ENCODE peak calls at places on chromosomes 2 and 18, in seven cellular contexts. W, E, R, O, K, J and B are unnamed samples.

GRCh38 chr18:62436636-62437519 is 85.9 kb upstream of the ZCCHC2 start:
- DNase-seq in K (peak), W (no peak), R (peak), E (peak), O (peak), J (peak), B (peak)

GRCh38 chr2:237583385-237584295 is 6.9 kb downstream of the RAB17 start:
- DNase-seq in W (no peak), K (no peak), E (no peak), O (no peak), R (no peak), J (no peak), B (no peak)

GRCh38 chr2:236570081-236570979 is 705 bp downstream of the ACKR3 start:
- DNase-seq in W (no peak), K (no peak), R (no peak), O (no peak), E (no peak), J (no peak), B (peak)

GRCh38 chr18:14971461-14972185 is 223.7 kb downstream of the ANKRD30B start:
- DNase-seq in O (no peak), R (no peak), E (peak), J (no peak), W (no peak), K (peak), B (no peak)

GRCh38 chr2:3147641-3148530 is 229.7 kb downstream of the EIPR1 start:
- DNase-seq in E (peak), J (no peak), R (no peak), W (no peak), K (no peak), O (no peak), B (no peak)

GRCh38 chr2:102841107-102841840 is 79.4 kb downstream of the TMEM182 start:
- DNase-seq in R (peak), K (peak), J (peak), E (no peak), W (peak), O (no peak), B (peak)

GRCh38 chr2:31197669-31198068 is 19.6 kb downstream of the CAPN14 start:
- DNase-seq in K (no peak), E (no peak), J (no peak), R (no peak), W (no peak), O (no peak), B (no peak)

GRCh38 chr18:1014951-1015627 is 110.4 kb downstream of the ADCYAP1 start:
- DNase-seq in R (peak), E (no peak), O (no peak), J (no peak), W (no peak), K (peak), B (no peak)

GRCh38 chr18:55592572-55592971 is 4.6 kb upstream of the TCF4 start:
- DNase-seq in W (no peak), O (no peak), R (peak), K (peak), J (peak), E (no peak), B (no peak)

GRCh38 chr2:46277470-46278190 is 19.6 kb upstream of the EPAS1 start:
- DNase-seq in K (no peak), E (no peak), R (no peak), W (peak), O (no peak), J (no peak), B (peak)

GRCh38 chr2:76678358-76679024 is 843.7 kb downstream of the LRRTM4 start:
- DNase-seq in O (no peak), K (no peak), R (no peak), E (no peak), J (no peak), W (no peak), B (no peak)

GRCh38 chr2:23510471-23510870 is 125.5 kb downstream of the KLHL29 start:
- DNase-seq in K (no peak), J (no peak), O (no peak), W (no peak), R (no peak), E (no peak), B (no peak)

GRCh38 chr2:44929680-44930273 is 11.7 kb upstream of the SIX3 start:
- DNase-seq in K (no peak), W (no peak), O (no peak), R (no peak), E (no peak), J (no peak), B (no peak)

GRCh38 chr2:64342195-64343099 is 111.5 kb upstream of the LGALSL start:
- DNase-seq in O (no peak), K (no peak), W (no peak), R (no peak), E (no peak), J (no peak), B (peak)

GRCh38 chr2:238868616-238869292 is 20.9 kb downstream of the TWIST2 start:
- DNase-seq in E (peak), O (peak), R (no peak), K (peak), J (peak), W (peak), B (peak)

GRCh38 chr2:128799736-128800135 is 481.1 kb upstream of the HS6ST1 start:
- DNase-seq in R (no peak), J (no peak), K (no peak), W (no peak), O (no peak), E (no peak), B (no peak)

GRCh38 chr18:48548404-48548771 is 9.6 kb downstream of the CTIF start:
- DNase-seq in W (no peak), J (no peak), O (peak), E (peak), R (peak), K (peak), B (peak)

GRCh38 chr18:58748899-58749595 is 77.8 kb downstream of the MALT1 start:
- DNase-seq in W (no peak), R (no peak), K (no peak), O (no peak), E (no peak), J (no peak), B (no peak)

GRCh38 chr2:133884739-133885381 is 316.6 kb upstream of the NCKAP5 start:
- DNase-seq in K (peak), W (peak), O (no peak), R (peak), J (peak), E (no peak), B (peak)

GRCh38 chr2:54386585-54386984 is 69.5 kb upstream of the SPTBN1 start:
- DNase-seq in W (no peak), O (no peak), E (no peak), J (no peak), R (no peak), K (no peak), B (no peak)

GRCh38 chr2:120177011-120177621 is 46.1 kb downstream of the TMEM185B start:
- DNase-seq in R (no peak), K (no peak), E (no peak), W (no peak), J (no peak), O (no peak), B (peak)
- TF ChIP-seq CTCF in R (peak), K (no peak), E (peak), W (no peak), J (no peak), O (no peak), B (peak)

DNA sequence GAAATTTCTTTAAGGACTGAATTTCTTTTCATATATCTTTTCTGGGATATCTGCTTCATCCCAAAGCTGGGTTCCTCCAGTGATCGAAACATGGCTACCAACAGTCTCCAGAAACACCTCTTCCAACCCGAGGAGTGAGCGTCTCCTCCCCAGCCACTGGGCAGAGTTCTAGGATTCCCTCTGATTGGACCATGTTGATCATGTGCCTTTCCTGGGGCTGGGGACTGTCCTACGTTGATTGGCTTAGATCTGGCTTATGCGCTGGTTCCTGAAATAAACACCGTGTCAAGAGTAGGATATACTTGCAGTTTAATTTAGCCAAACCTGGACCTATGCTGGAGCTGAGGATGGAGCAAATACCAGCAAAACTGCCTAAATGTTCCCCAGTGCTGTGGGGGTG is 55.5 kb upstream of the SLC16A14 start:
- DNase-seq in R (no peak), J (no peak), K (no peak), O (no peak), E (no peak), W (no peak), B (no peak)
- H3K4me3 ChIP-seq in R (no peak), J (no peak), K (no peak), O (no peak), E (no peak), W (no peak), B (no peak)

GRCh38 chr18:5239447-5239846 is 42.4 kb upstream of the AKAIN1 start:
- DNase-seq in R (no peak), K (no peak), O (no peak), J (no peak), W (no peak), E (no peak), B (no peak)

GRCh38 chr18:5237083-5237722 is 40.1 kb upstream of the AKAIN1 start:
- DNase-seq in W (peak), O (no peak), R (peak), K (peak), E (no peak), J (peak), B (no peak)

GRCh38 chr18:5238371-5238758 is 41.3 kb upstream of the AKAIN1 start:
- DNase-seq in O (no peak), J (peak), W (peak), R (peak), K (no peak), E (no peak), B (peak)

DNA sequence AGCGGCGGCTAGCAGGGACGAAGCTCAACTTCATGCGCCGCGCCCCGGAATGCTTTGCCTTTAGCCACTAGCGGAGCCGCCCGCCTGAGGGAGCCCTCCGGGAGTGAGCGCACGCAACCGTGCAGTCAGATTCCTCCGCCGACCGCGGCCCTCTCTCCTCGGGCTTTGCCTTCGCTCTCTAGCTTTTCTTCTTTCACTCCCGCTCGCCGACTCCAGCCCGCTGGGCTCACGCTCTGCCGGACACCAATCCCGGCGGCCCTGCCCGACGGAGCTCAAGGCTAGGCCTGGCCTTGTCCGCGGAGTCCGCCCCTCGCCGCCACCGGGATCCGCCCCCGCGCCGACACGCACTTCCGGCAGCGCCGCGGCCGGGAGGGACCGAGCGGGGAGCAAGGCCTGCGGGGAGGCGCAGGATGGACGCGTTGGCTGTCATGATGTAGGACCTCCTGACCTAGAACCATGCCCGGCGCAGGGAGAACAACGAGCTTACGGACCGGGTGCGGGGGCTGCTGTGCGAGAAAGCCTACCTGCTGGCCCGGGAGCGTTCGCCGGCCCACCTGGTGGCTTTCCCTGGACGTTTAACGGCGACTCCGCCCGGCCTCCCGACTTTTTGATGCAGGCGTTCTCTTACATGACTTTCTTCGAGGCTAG is 40.8 kb upstream of the AKAIN1 start:
- DNase-seq in J (peak), W (peak), O (peak), K (peak), E (peak), R (peak), B (peak)
- TF ChIP-seq CTCF in J (peak), W (peak), O (peak), K (peak), E (peak), R (peak), B (no peak)

DNA sequence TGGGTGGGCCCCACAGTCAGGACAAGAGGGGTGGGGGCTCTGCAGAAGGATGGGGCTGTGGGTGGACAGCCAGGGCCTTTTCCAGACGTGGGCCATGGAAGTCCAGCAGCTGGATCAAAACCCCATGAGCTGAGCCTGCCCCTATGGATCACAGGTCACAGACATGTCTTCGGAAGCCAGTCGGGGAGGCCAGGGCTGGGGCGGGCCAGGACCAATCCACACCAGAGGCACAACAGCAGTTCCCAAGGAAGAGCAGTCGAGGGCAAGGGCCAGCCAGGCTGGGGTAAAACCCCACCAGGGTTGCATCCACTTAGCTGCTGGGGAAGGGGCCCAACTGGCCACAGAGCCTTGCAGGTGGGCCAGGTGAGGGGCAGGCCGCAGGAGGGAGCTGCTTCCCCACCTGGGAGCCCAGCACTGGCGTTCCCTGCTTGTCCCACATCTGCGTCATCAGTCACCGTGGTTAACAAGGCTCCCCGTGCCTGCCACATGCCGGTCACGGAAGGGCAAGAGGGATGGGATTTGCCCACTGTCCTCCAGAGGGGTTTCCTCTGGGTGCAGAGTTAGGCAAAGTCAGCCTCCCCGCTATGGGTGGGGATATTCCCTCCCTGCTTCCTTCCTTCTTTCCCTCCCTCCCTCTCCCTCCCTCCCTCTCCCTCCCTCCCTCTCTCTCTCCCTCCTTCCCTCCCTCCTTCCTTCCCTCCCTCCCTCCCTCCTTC is 46.4 kb upstream of the ODC1 start:
- DNase-seq in J (no peak), W (no peak), K (no peak), O (no peak), E (no peak), R (no peak), B (no peak)
- H3K4me3 ChIP-seq in J (no peak), W (no peak), K (no peak), O (no peak), E (no peak), R (no peak), B (no peak)

DNA sequence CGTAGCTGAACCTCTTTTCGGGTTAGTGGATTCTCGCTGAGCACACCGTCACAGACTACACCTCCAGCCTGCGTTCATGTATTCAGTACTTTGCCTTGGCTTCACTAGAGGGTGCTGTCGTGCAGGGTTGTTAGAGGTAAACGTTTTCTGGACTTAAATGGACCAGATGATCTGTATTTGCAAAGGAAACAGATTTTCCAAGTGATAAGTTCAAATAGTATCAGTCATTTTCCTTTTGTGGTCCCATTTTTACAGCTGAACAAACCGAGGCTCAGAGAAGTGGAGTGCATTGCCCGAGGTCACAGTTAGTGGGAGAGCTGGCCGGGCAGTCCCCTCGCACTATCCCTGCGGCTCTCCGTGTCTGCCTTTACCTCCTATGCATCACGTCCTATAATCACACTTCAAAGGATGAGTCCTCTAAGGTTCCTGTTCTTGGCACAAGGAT is 125.9 kb downstream of the MAP4K4 start:
- DNase-seq in O (no peak), J (peak), W (peak), K (peak), R (peak), E (no peak), B (peak)
- TF ChIP-seq CTCF in O (peak), J (peak), W (peak), K (peak), R (peak), E (peak), B (peak)

GRCh38 chr2:73269686-73270465 is 14.4 kb downstream of the FBXO41 start:
- DNase-seq in R (no peak), O (no peak), J (no peak), K (no peak), E (no peak), W (no peak), B (no peak)

GRCh38 chr2:73268368-73268830 is 15.9 kb downstream of the FBXO41 start:
- DNase-seq in E (no peak), K (no peak), R (no peak), W (no peak), J (no peak), O (no peak), B (no peak)

GRCh38 chr2:73266061-73266891 is 18.0 kb downstream of the FBXO41 start:
- DNase-seq in J (peak), R (no peak), E (no peak), W (no peak), K (no peak), O (no peak), B (peak)

GRCh38 chr2:73267008-73267407 is 17.3 kb downstream of the FBXO41 start:
- DNase-seq in R (no peak), K (no peak), J (no peak), W (no peak), O (no peak), E (no peak), B (no peak)

GRCh38 chr2:73268831-73269685 is 15.2 kb downstream of the FBXO41 start:
- DNase-seq in K (no peak), J (peak), O (peak), E (no peak), W (no peak), R (peak), B (peak)
- H3K4me3 ChIP-seq in K (no peak), J (no peak), O (no peak), E (peak), W (no peak), R (peak), B (peak)

DNA sequence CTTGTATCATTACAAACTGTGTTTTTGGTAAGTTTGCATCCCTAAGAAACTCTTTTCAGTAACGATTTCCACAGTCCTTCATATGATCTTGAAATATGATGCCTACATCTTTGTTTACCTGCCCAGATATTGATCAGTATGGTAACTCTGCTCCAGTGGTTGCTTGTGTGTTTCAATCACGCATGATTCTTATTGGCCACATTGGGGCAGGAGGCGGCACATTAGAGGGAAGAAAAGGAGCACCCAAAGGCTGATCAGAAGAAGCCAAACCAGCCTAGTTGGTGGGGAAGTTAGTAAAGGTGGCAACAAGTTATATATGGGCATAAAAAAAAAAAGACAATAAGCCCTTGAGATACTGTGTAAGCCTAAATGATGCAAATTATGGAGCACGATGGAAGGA is 158.9 kb downstream of the RHBDD1 start:
- DNase-seq in E (no peak), K (no peak), J (no peak), W (peak), R (peak), O (no peak), B (no peak)
- TF ChIP-seq CTCF in E (no peak), K (no peak), J (no peak), W (peak), R (peak), O (no peak), B (no peak)

GRCh38 chr2:120865656-120866055 is 130.0 kb downstream of the GLI2 start:
- DNase-seq in R (no peak), J (no peak), K (no peak), W (no peak), E (no peak), O (peak), B (no peak)

GRCh38 chr2:120864981-120865380 is 129.3 kb downstream of the GLI2 start:
- DNase-seq in K (peak), R (no peak), J (peak), E (no peak), W (no peak), O (peak), B (no peak)

GRCh38 chr2:120867290-120868231 is 131.9 kb downstream of the GLI2 start:
- DNase-seq in K (peak), J (peak), R (peak), W (no peak), O (peak), E (peak), B (peak)

GRCh38 chr2:120866071-120866470 is 130.4 kb downstream of the GLI2 start:
- DNase-seq in J (no peak), E (no peak), R (no peak), O (peak), K (no peak), W (no peak), B (no peak)

GRCh38 chr2:120866483-120867140 is 130.9 kb downstream of the GLI2 start:
- DNase-seq in W (no peak), E (no peak), J (no peak), O (no peak), K (no peak), R (no peak), B (no peak)
- H3K4me3 ChIP-seq in W (no peak), E (peak), J (peak), O (peak), K (peak), R (peak), B (no peak)

GRCh38 chr2:218293715-218294429 is 1.6 kb upstream of the TMBIM1 start:
- DNase-seq in R (no peak), W (no peak), E (no peak), O (no peak), K (no peak), J (no peak), B (peak)

GRCh38 chr2:218291934-218292699 is at the start of gene TMBIM1:
- DNase-seq in J (peak), O (peak), W (peak), E (peak), K (peak), R (peak), B (peak)

GRCh38 chr2:218291318-218291933 is 877 bp downstream of the TMBIM1 start:
- DNase-seq in W (no peak), R (peak), K (peak), J (peak), E (no peak), O (no peak), B (no peak)

GRCh38 chr2:218294430-218294999 is 2.2 kb upstream of the TMBIM1 start:
- DNase-seq in J (no peak), K (no peak), E (no peak), R (no peak), W (no peak), O (no peak), B (peak)

DNA sequence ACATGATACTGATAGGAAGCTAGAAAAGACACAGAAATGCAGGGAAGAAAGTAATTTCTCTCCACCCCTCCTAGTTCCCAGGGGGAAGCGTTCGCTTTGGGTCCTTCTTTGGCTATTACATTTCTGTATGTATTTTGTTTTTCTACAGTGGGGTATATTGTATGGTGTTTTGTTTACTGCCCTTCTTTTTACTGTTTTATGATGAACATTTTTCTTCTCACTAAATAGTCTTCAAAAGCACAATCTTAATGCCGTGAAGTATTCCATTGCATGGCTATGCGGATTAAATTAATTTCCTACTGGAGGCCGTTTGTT is 354 bp upstream of the TMBIM1 start:
- DNase-seq in E (no peak), J (no peak), O (no peak), R (no peak), K (no peak), W (no peak), B (no peak)
- TF ChIP-seq CTCF in E (no peak), J (no peak), O (no peak), R (no peak), K (no peak), W (no peak), B (no peak)